ENCODE peak calls at places on chromosomes 2 and 18, in five cellular contexts. A, U, N, W and F are unnamed samples.

GRCh38 chr2:120761164-120761861 is 25.6 kb downstream of the GLI2 start:
- DNase-seq in A (no peak), W (no peak), U (peak; percentile 63), N (peak; percentile 10), F (no peak)

GRCh38 chr2:209534228-209534627 is 110.4 kb downstream of the MAP2 start:
- DNase-seq in U (no peak), W (no peak), A (no peak), N (no peak), F (no peak)

GRCh38 chr2:235126771-235127170 is 175.0 kb downstream of the SH3BP4 start:
- DNase-seq in N (no peak), W (no peak), U (no peak), A (no peak), F (no peak)

GRCh38 chr18:22466608-22467390 is 49.1 kb upstream of the CTAGE1 start:
- DNase-seq in N (no peak), A (peak; percentile 86), W (peak; percentile 53), U (no peak), F (peak; percentile 84)

GRCh38 chr18:79510731-79511141 is 115.0 kb downstream of the NFATC1 start:
- DNase-seq in N (no peak), W (no peak), A (no peak), U (peak; percentile 29), F (no peak)

GRCh38 chr2:48107326-48107925 is 201.1 kb upstream of the FBXO11 start:
- DNase-seq in W (no peak), N (no peak), U (peak; percentile 57), A (peak; percentile 66), F (no peak)

GRCh38 chr2:237935740-237936452 is 30.9 kb upstream of the UBE2F start:
- DNase-seq in N (no peak), U (no peak), W (no peak), A (no peak), F (no peak)

GRCh38 chr2:152383702-152384101 is 48.7 kb downstream of the FMNL2 start:
- DNase-seq in A (peak; percentile 63), U (no peak), N (no peak), W (peak; percentile 45), F (no peak)

GRCh38 chr2:24871852-24872323 is 48.1 kb downstream of the ADCY3 start:
- DNase-seq in A (no peak), W (no peak), U (peak; percentile 43), N (no peak), F (no peak)

GRCh38 chr2:45759310-45759851 is 107.9 kb downstream of the PRKCE start:
- DNase-seq in W (peak; percentile 57), N (no peak), U (peak; percentile 78), A (peak; percentile 71), F (no peak)

GRCh38 chr2:86017901-86018896 is 87.5 kb downstream of the POLR1A start:
- DNase-seq in N (peak; percentile 74), U (no peak), A (no peak), W (no peak), F (no peak)

GRCh38 chr2:83160571-83160970 is 1298.5 kb downstream of the SUCLG1 start:
- DNase-seq in W (no peak), N (no peak), A (no peak), U (no peak), F (no peak)

GRCh38 chr2:127811397-127811860 is 458 bp upstream of the WDR33 start:
- DNase-seq in A (no peak), N (no peak), U (no peak), W (no peak), F (no peak)

GRCh38 chr2:127807678-127808353 is 3.2 kb downstream of the WDR33 start:
- DNase-seq in W (no peak), A (no peak), U (no peak), N (no peak), F (no peak)

GRCh38 chr2:127810156-127810636 is 775 bp downstream of the WDR33 start:
- DNase-seq in U (peak; percentile 62), W (no peak), A (peak; percentile 21), N (peak; percentile 30), F (no peak)

GRCh38 chr2:127811922-127812321 is 951 bp upstream of the WDR33 start:
- DNase-seq in A (no peak), U (no peak), W (no peak), N (no peak), F (no peak)

DNA sequence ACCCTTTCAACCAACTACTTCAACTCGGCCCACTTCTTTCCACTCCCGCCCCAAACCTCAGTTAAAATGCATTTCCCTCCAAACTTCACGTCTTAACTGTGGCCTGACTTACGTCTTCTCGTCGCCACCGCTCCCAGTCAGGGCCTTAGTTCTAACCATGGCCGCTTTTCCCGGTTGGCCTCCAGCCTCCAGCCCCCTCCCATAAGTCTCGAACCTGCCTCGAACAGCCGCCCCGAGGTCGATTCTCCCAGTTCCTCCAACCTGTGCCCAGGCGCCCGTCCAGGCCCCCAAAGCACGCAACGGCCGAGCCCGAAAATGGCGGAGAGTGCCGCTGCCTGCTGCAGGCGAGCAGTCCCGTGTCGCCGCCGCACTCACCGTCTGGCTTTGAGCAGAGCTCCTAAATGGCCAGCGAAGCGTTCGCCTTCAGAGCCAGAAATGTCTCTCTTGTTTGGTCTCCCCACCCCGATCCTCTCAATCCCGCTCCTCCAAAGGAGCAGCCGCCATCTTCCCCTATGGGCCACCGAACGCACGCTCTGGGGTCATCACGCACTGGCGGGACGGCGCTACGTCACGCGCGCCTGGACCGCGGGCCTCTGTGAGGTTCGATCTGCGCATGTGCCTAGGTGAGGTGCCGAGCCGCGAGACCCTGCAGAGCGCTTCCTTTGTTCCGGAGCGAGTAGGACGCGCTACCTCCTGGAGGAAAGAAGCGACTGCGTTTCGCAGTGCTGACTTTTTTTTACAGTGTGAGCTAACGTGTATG is at the start of gene WDR33:
- DNase-seq in N (peak; percentile 92), W (peak; percentile 4), U (peak; percentile 98), A (peak; percentile 76), F (peak; percentile 64)
- TF ChIP-seq CTCF in N (peak; percentile 18), W (no peak), U (peak; percentile 37), A (no peak), F (no peak)

DNA sequence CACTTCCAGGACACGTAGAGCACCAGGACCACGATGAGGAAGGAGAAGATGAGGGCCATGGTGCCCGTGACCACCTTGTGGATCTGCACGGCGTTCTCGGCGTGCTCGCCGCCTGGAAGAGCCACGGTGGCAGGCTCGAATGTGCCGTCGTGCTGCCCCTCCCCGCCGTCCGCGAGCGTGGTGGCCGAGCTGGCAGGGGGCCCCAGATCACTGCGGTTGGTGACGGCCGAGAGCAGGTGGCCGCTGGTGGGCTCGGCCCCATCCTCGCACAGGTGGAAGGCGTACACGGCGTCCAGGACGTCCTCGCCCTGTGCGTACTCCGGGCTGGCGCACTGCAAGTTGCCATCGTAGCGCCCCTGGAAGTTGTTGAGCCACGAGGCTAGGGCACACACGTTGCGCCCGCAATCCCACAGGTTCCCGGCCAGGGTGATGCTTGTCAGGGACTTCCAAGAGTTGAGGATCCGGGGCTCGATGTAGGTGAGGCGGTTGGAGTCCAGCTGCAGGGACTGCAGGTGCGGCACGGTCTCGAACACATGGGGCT is 2.0 kb downstream of the LRRTM1 start:
- DNase-seq in N (no peak), W (no peak), U (peak; percentile 60), A (no peak), F (no peak)
- H3K4me3 ChIP-seq in N (no peak overlapping the region), W (no peak overlapping the region), U (no peak overlapping the region), A (no peak overlapping the region), F (no peak overlapping the region)

DNA sequence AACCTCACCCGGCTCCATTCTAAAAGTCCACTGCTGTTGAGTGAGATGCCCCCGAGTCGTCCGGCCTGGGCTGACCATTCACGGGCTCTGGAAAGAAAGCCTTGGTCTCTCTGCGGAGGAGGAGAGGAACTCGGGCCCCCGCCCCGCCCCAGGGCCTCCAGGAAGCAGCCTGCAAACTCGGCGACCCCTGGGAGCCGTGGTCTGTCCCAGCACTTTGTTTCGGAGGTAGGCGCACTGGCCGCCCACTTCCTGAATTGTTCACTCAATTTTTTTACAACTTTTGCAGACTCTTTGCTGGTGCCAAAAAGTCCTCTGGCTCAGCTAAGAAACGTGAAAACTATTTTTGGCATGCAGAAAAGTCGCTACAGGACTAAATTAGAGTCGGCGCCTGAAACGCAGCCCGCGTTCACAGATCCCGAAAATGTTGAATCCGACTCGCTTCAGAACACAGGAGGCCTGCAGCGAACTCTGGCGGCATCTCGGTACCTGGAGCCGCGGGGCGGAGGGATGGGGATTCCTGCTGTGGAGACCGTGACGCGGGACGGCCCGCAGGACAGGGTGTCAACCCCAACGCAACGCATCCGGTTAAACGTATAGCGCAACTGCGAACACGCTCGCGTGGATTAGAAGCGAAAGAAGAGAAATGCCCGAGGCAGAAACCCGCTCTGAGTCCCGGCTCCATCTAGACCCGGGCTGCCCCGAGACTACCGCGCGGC is 1.5 kb downstream of the PXDN start:
- DNase-seq in W (no peak), U (peak; percentile 90), A (peak; percentile 95), N (peak; percentile 67), F (peak; percentile 15)
- TF ChIP-seq CTCF in W (peak; percentile 71), U (peak; percentile 72), A (peak; percentile 62), N (peak; percentile 34), F (peak; percentile 43)

DNA sequence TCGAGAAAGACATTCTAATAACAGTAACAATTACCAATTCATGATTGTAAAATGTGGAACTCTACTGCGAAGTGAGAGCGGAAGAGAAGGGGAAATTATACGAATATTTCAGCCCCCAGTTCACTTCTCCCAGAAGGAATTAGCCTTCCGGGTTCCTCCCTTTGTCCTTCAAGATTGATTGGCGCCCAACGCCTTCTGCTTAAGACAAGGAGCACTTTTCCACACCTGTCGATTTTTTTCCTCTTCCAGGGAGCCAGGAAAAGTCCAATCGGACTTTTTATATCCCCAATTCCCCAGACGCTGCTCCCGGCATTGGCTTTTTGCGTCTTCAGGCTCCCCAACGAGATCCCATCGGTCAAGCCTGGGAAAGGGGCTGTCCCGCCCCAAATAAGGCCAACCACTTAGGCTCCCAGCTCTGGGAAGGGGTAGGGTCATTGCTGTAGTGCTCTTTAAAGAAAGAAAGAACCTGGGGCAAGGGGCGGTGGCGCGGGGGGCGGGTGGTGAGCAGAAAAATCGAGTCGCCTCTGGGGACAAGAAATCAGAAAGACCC is 1.5 kb downstream of the DSC2 start:
- DNase-seq in A (no peak), U (peak; percentile 91), N (peak; percentile 27), W (no peak), F (no peak)
- H3K4me3 ChIP-seq in A (no peak overlapping the region), U (peak overlapping the region; percentile 92), N (peak overlapping the region; percentile 75), W (no peak overlapping the region), F (peak overlapping the region; percentile 60)

DNA sequence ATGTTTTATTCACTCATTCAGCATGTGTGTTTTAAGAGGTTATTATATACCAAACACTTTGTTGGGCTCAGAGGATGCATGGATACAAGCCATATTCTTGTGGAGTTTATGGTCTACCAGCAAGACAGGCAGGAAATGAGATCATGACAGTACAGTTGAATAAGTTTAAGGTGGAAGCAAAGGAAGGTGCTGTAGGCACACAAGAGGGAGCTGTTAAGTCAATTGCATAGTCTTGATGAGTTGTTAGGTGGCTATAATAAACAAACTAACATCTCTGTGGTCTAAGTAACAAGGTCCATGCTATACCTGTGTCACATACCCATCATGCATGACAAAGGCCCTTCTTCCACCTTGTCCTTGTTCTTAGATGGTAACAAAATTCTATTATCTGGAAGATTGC is 538.3 kb downstream of the CNTNAP5 start:
- DNase-seq in N (no peak), U (no peak), A (no peak), W (no peak), F (no peak)
- TF ChIP-seq CTCF in N (peak; percentile 17), U (peak; percentile 63), A (no peak), W (no peak), F (peak; percentile 20)